ENCODE peak calls at places on chromosomes 6 and 20, in nine cellular contexts. J is SJSA1, C is spleen, R is AG04450, M is endothelial cell of umbilical vein, Z is fibroblast of lung, G is small intestine, L is pancreas, W is GM06990. N is an unnamed sample. For H3K27me3, the result is how much of the 10 kb centered on the place peaks cover.

GRCh38 chr20:17798601-17799000 is 98.8 kb downstream of the BANF2 start:
- DNase-seq in R (no peak), L (no peak), J (no peak), C (no peak), W (no peak), Z (no peak), G (no peak), M (no peak), N (no peak)

GRCh38 chr6:159170999-159171712 is 2.0 kb downstream of the FNDC1 start:
- DNase-seq in Z (peak), J (peak), L (no peak), R (peak), G (no peak), M (no peak), C (no peak), W (no peak), N (no peak)

GRCh38 chr6:63476302-63476701 is 96.0 kb upstream of the LOC128125822 start:
- DNase-seq in J (no peak), Z (no peak), C (no peak), L (no peak), G (no peak), R (no peak), W (no peak), M (no peak), N (no peak)

GRCh38 chr6:31203345-31203979 is 33.0 kb upstream of the POU5F1 start:
- DNase-seq in R (no peak), L (no peak), J (peak), M (no peak), G (peak), Z (peak), C (no peak), W (peak), N (no peak)

GRCh38 chr6:82408952-82409421 is 45.4 kb downstream of the TPBG start:
- DNase-seq in L (no peak), M (no peak), J (no peak), G (no peak), C (no peak), R (no peak), W (no peak), Z (peak), N (no peak)

GRCh38 chr6:30321692-30322388 is 4.9 kb upstream of the TRIM39 start:
- DNase-seq in W (no peak), M (no peak), J (no peak), G (peak), C (no peak), L (no peak), Z (peak), R (no peak), N (no peak)

GRCh38 chr6:46184114-46184513 is 13.3 kb upstream of the ENPP5 start:
- DNase-seq in R (peak), W (no peak), Z (peak), C (no peak), J (peak), M (peak), L (no peak), G (no peak), N (no peak)

GRCh38 chr6:48611332-48611731 is 500.3 kb upstream of the PTCHD4 start:
- DNase-seq in M (peak), G (no peak), R (peak), L (no peak), W (no peak), C (no peak), Z (peak), J (no peak), N (no peak)

GRCh38 chr6:87745966-87746721 is 44.1 kb upstream of the AKIRIN2 start:
- DNase-seq in M (no peak), C (no peak), Z (no peak), W (no peak), R (no peak), J (no peak), G (no peak), L (no peak), N (no peak)

GRCh38 chr6:29681811-29682210 is 859 bp upstream of the ZFP57 start:
- DNase-seq in W (no peak), C (no peak), G (no peak), L (no peak), J (no peak), R (no peak), Z (no peak), M (no peak), N (no peak)

GRCh38 chr6:1079525-1079924 is 232.4 kb upstream of the FOXQ1 start:
- DNase-seq in R (no peak), M (no peak), W (no peak), Z (no peak), C (no peak), G (no peak), L (no peak), J (no peak), N (no peak)

GRCh38 chr6:125906158-125906998 is 50.2 kb upstream of the HINT3 start:
- DNase-seq in G (peak), C (no peak), R (no peak), Z (peak), M (peak), J (peak), L (peak), W (peak), N (peak)

GRCh38 chr6:157956171-157956730 is 25.4 kb upstream of the SYNJ2 start:
- DNase-seq in L (no peak), Z (no peak), W (no peak), G (no peak), R (no peak), C (no peak), J (no peak), M (no peak), N (no peak)

GRCh38 chr20:25237610-25238318 is 10.1 kb upstream of the PYGB start:
- DNase-seq in J (peak), L (no peak), R (peak), C (no peak), M (peak), G (peak), Z (peak), W (no peak), N (no peak)

GRCh38 chr20:768426-768978 is at the start of gene SLC52A3:
- DNase-seq in J (no peak), C (no peak), W (no peak), L (peak), R (no peak), Z (no peak), G (peak), M (no peak), N (peak)

GRCh38 chr20:53606364-53606985 is 12.8 kb upstream of the ZNF217 start:
- DNase-seq in Z (peak), L (peak), G (no peak), M (peak), W (no peak), R (no peak), C (no peak), J (no peak), N (no peak)

GRCh38 chr20:38600057-38600456 is 1.6 kb upstream of the ARHGAP40 start:
- DNase-seq in L (no peak), R (no peak), J (no peak), C (no peak), G (no peak), Z (no peak), M (no peak), W (no peak), N (no peak)

GRCh38 chr6:167581637-167582036 is 245.1 kb upstream of the AFDN start:
- DNase-seq in R (no peak), J (no peak), W (no peak), Z (no peak), L (no peak), C (no peak), G (no peak), M (no peak), N (peak)

GRCh38 chr6:128208078-128208477 is 307.2 kb upstream of the THEMIS start:
- DNase-seq in R (no peak), Z (no peak), C (no peak), W (no peak), J (no peak), G (no peak), L (no peak), M (peak), N (no peak)

GRCh38 chr20:37319120-37319717 is 26.7 kb upstream of the SRC start:
- DNase-seq in C (no peak), J (no peak), M (no peak), R (no peak), L (no peak), Z (no peak), G (no peak), W (no peak), N (peak)

GRCh38 chr6:1286972-1287600 is 24.8 kb upstream of the FOXQ1 start:
- DNase-seq in C (no peak), L (no peak), J (peak), M (no peak), G (peak), Z (peak), W (no peak), R (peak), N (no peak)

GRCh38 chr6:107493158-107494057 is 3.5 kb downstream of the SOBP start:
- DNase-seq in C (no peak), M (peak), J (no peak), W (no peak), G (no peak), Z (peak), L (no peak), R (peak), N (peak)

GRCh38 chr6:137241481-137242011 is 22.4 kb upstream of the IFNGR1 start:
- DNase-seq in J (peak), M (no peak), L (no peak), G (peak), C (no peak), Z (peak), W (no peak), R (no peak), N (no peak)

GRCh38 chr6:30685977-30686907 is at the start of gene PPP1R18:
- DNase-seq in C (peak), Z (peak), M (peak), R (no peak), L (peak), J (peak), G (peak), W (peak), N (peak)

GRCh38 chr6:110939429-110939828 is 19.1 kb upstream of the GTF3C6 start:
- DNase-seq in Z (no peak), L (no peak), G (no peak), M (peak), R (no peak), W (no peak), C (no peak), J (no peak), N (no peak)
- H3K4me3 ChIP-seq in Z (no peak), L (no peak), G (no peak), M (no peak), R (no peak), W (no peak), C (no peak), J (no peak), N (no peak)

GRCh38 chr20:62595491-62595890 is 46.8 kb upstream of the SLCO4A1 start:
- DNase-seq in R (peak), J (peak), Z (peak), G (peak), M (peak), L (peak), C (peak), W (no peak), N (no peak)

GRCh38 chr20:62596486-62596885 is 45.8 kb upstream of the SLCO4A1 start:
- DNase-seq in W (no peak), R (no peak), G (no peak), L (no peak), M (no peak), J (no peak), Z (no peak), C (no peak), N (no peak)

GRCh38 chr20:62596921-62597320 is 45.4 kb upstream of the SLCO4A1 start:
- DNase-seq in J (no peak), M (no peak), G (no peak), R (no peak), Z (no peak), C (no peak), L (no peak), W (no peak), N (no peak)

GRCh38 chr20:62593616-62594015 is 48.7 kb upstream of the SLCO4A1 start:
- DNase-seq in W (no peak), G (no peak), C (no peak), Z (no peak), R (no peak), J (no peak), M (no peak), L (no peak), N (no peak)

DNA sequence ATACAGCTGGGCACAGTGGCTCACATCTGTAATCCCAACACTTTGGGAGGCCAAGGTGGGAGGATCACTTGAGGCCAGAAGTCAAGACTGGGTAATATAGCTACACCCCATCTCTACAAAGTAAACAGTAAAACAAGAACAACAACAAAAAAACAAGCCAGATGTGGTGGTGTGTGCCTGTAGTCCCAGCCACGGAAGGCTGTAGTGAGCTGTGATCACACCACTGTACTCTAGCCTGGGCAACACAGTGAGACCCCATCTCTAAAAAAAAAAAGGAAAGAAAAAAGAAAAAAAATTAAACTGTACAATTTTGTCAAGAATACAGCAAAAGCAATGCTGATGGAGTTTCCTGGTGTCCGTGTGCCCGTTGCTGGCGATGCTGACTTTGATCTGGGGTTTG is 47.2 kb upstream of the SLCO4A1 start:
- DNase-seq in G (no peak), W (no peak), Z (no peak), M (no peak), C (no peak), R (no peak), L (no peak), J (no peak), N (no peak)
- H3K27me3 ChIP-seq in G (under half), W (under half), Z (under half), M (under half), C (under half), R (under half), L (under half), J (under half), N (under half)

DNA sequence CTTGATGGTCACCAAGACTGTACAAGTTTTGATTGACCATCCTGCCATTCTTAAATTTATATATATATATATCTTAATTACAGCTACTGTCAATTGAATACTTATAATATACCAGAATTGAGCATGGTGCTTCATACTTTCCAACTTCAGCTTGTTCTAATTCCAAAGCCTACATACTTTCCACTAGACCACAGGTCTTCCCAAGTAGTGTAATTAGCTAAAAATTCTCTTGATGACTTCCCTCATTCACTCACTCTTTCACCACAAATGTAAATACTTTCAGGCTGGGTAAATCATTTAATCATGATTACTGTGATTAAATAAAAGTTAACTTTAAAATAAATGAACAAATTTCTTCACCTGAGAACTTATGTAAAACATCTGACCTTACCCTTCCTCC is 3.4 kb downstream of the ASF1A start:
- DNase-seq in R (no peak), M (no peak), L (no peak), W (no peak), Z (no peak), G (no peak), J (no peak), C (no peak), N (no peak)
- H3K4me3 ChIP-seq in R (no peak), M (no peak), L (no peak), W (no peak), Z (no peak), G (no peak), J (no peak), C (no peak), N (no peak)

GRCh38 chr20:57500941-57501340 is 24.0 kb downstream of the CTCFL start:
- DNase-seq in C (no peak), M (no peak), Z (no peak), R (no peak), G (no peak), L (no peak), W (no peak), J (peak), N (no peak)
- H3K27me3 ChIP-seq in C (under half), M (under half), Z (under half), R (under half), G (under half), L (under half), W (under half), J (under half), N (under half)

GRCh38 chr6:17417817-17418216 is 24.4 kb downstream of the CAP2 start:
- DNase-seq in C (no peak), G (no peak), R (peak), Z (peak), W (no peak), L (no peak), J (peak), M (no peak), N (peak)
- H3K4me3 ChIP-seq in C (no peak), G (no peak), R (peak), Z (no peak), W (no peak), L (no peak), J (peak), M (no peak), N (no peak)